ENCODE peak calls at places on chromosomes 6 and 20, in four cellular contexts. S, I, K and O are unnamed samples.

GRCh38 chr6:154403803-154404202 is 47.2 kb upstream of the IPCEF1 start:
- DNase-seq in S (no peak), I (no peak), K (no peak), O (no peak)

GRCh38 chr6:151374024-151374423 is 17.3 kb downstream of the ZBTB2 start:
- DNase-seq in K (no peak), S (peak), I (peak), O (no peak)

GRCh38 chr20:884983-885952 is 30.9 kb downstream of the ANGPT4 start:
- DNase-seq in K (no peak), S (no peak), I (no peak), O (no peak)

GRCh38 chr20:47456952-47457724 is 44.5 kb upstream of the NCOA3 start:
- DNase-seq in K (no peak), I (no peak), S (no peak), O (peak)

GRCh38 chr20:36792422-36792821 is 18.9 kb upstream of the DSN1 start:
- DNase-seq in S (peak), K (no peak), I (peak), O (peak)

GRCh38 chr6:77450924-77451323 is 12.4 kb downstream of the HTR1B start:
- DNase-seq in I (no peak), K (no peak), S (no peak), O (no peak)

GRCh38 chr6:10099086-10099499 is 315.8 kb downstream of the TFAP2A start:
- DNase-seq in S (no peak), I (no peak), K (no peak), O (no peak)

GRCh38 chr20:62697468-62697912 is 11.1 kb upstream of the NTSR1 start:
- DNase-seq in K (no peak), I (no peak), S (no peak), O (no peak)

GRCh38 chr20:63625771-63626423 is 1.0 kb downstream of the GMEB2 start:
- DNase-seq in S (peak), I (peak), K (no peak), O (no peak)

GRCh38 chr6:16762547-16763477 is 1.6 kb upstream of the ATXN1 start:
- DNase-seq in S (peak), K (no peak), I (peak), O (peak)

GRCh38 chr6:35497571-35498406 is 910 bp upstream of the TEAD3 start:
- DNase-seq in K (no peak), S (peak), I (peak), O (peak)

GRCh38 chr6:9250852-9251251 is 815.5 kb upstream of the SLC35B3 start:
- DNase-seq in S (peak), K (no peak), I (no peak), O (peak)

GRCh38 chr6:11055127-11055627 is 11.1 kb upstream of the ELOVL2 start:
- DNase-seq in S (peak), I (no peak), K (no peak), O (peak)

GRCh38 chr6:167573461-167574215 is 248.8 kb downstream of the TTLL2 start:
- DNase-seq in I (no peak), K (no peak), S (no peak), O (no peak)

GRCh38 chr6:75206338-75207210 is 721 bp upstream of the COL12A1 start:
- DNase-seq in S (no peak), K (no peak), I (no peak), O (no peak)

GRCh38 chr6:16286151-16286522 is 47.8 kb downstream of the GMPR start:
- DNase-seq in S (peak), K (no peak), I (peak), O (peak)

GRCh38 chr6:130482645-130483390 is 117.0 kb downstream of the TMEM200A start:
- DNase-seq in K (no peak), S (no peak), I (no peak), O (no peak)

GRCh38 chr6:42411431-42411830 is 40.3 kb downstream of the TRERF1 start:
- DNase-seq in I (no peak), K (no peak), S (no peak), O (no peak)

GRCh38 chr20:40335437-40335836 is 353.6 kb downstream of the MAFB start:
- DNase-seq in K (no peak), I (no peak), S (no peak), O (no peak)

GRCh38 chr6:27237089-27237723 is 10.3 kb upstream of the PRSS16 start:
- DNase-seq in S (peak), I (peak), K (no peak), O (no peak)
- H3K4me2 ChIP-seq in S (peak), I (peak), K (peak), O (peak)

DNA sequence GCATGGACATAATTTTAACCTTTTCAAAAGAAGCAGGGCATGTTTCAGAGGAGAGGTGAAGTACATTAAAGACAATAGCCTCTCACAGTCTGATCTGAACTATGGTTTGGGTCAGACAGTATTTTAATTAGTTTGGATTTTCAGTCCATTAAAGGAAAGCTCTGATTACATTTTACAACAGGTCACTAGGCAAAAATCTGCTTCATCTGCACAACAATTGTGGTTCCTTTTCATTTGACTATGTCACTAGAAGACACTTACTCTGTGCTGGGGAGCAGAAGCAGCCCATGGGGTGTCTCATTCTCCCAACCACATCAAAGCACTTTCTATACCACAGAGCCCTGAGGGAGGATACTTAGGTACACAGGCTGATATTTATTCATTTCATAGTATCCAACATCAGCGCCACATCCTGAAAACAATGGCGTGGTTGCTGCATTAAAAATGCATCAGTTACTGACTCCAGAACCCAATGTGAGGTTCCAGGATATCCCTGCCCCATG is 36.6 kb upstream of the HDAC2 start:
- DNase-seq in S (no peak), K (peak), I (no peak), O (no peak)
- TF ChIP-seq KDM1A in S (no peak), K (no peak), I (no peak), O (no peak)

GRCh38 chr20:17431621-17432364 is 99.4 kb downstream of the BFSP1 start:
- DNase-seq in I (peak), S (peak), K (no peak), O (peak)
- TF ChIP-seq CHD4 in I (no peak), S (no peak), K (no peak), O (no peak)

GRCh38 chr20:51608060-51608459 is 65.5 kb upstream of the NFATC2 start:
- DNase-seq in I (no peak), K (no peak), S (no peak), O (no peak)
- H3K4me2 ChIP-seq in I (no peak), K (no peak), S (no peak), O (no peak)

DNA sequence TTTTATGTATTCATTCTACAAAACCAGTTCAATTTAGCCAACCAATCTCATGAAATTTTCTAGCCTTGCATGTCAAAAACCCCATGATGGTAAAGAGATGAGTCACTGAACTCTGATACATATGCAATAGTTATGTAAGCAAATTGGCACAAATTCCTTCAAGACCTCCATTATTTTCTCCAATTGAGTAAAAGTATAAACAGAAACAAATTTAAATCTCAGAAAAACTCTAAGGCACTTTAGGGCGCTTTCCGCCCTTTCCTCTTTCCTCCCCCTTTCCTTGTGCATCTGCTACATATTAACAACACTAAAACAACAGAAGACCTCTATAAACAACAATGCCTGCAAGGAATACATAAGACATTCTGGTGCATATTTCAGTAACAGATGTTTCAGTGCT is 48.5 kb downstream of the KIF13A start:
- DNase-seq in I (no peak), S (no peak), K (no peak), O (no peak)
- TF ChIP-seq KDM1A in I (no peak), S (no peak), K (no peak), O (no peak)

GRCh38 chr6:71887006-71887743 is 825 bp downstream of the RIMS1 start:
- DNase-seq in K (no peak), S (no peak), I (no peak), O (no peak)
- TF ChIP-seq CHD4 in K (no peak), S (no peak), I (no peak), O (no peak)

GRCh38 chr6:163531122-163531521 is 116.6 kb downstream of the QKI start:
- DNase-seq in S (no peak), K (no peak), I (no peak), O (no peak)
- H3K4me2 ChIP-seq in S (no peak), K (no peak), I (no peak), O (peak)

DNA sequence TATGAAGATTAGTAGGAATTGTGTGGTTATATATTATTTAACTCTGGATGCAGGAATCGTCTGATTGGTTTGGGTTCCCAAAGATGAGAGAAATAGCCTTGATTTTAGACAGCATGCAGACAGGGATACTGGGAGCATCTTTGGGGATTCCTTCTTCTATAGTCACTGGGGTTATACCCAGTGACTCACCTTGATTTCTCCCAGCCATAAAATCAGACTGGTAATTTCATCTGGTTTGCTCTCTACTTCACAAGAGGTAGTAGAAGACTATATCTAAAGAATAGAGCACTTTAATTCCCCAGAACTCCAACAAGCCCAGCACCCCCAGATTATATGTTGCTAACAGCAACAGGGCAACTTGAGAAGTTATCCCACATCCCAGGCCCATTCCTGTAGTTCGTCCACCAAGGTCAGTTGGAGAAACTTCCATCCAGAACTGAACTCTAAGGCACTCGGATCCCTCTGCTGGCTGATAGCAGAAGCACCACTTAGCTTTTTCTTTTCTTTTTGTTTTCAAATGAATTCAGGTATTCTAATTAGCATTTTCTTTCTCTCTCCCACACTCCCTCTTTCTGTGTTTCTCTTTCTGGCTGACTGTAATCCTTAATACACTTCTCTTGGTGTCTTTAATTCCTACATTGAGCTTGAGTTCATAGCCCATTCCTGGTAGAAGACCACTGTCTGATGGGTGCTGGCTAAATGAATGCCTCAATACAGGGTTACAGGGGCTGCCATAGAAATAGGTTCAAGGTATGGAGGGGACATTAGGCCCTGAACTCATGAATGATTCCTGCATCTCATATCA is 20.4 kb upstream of the EFHC1 start:
- DNase-seq in K (no peak), I (peak), S (peak), O (no peak)
- TF ChIP-seq KDM1A in K (no peak), I (no peak), S (no peak), O (no peak)

DNA sequence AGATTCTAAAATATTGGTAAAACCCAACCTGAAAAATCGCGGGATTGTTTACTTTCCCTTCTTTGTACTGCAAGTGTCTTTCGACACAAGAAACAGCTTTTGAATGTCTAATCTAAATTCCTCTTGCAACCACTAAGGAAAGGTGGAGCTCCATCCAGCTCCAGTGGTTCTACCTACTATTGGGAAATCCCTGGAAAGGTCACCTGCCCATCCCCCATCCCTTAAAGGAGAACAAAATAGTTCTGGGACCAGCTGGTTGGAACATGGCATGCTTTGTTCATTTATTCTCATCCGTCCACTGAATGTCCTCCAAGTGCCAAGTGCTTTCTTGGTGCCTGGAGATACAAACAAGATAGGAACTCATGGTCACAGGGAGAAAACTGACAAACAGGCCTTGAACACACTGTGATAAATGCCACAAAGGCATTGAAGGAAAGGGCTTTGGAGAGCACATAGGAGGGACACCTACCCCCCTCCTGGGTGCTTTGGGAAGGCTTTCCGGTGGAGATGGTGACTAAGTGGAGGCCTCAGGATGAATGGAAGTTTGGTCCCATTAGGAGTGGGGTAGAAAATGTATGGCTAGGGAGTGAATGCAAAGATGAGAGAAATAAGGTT is 2.3 kb upstream of the CITED2 start:
- DNase-seq in K (no peak), I (no peak), S (peak), O (peak)
- TF ChIP-seq CHD4 in K (no peak), I (no peak), S (no peak), O (no peak)

GRCh38 chr20:9144643-9145042 is 75.8 kb downstream of the PLCB4 start:
- DNase-seq in S (no peak), K (no peak), I (no peak), O (no peak)
- H3K4me2 ChIP-seq in S (no peak), K (no peak), I (no peak), O (no peak)